ENCODE peak calls at places on chromosomes 6 and 20, in ten cellular contexts. Z is tibial nerve; I is A549; H is Caco-2; J is hepatocyte; A is mammary epithelial cell; F is CD8-positive, alpha-beta memory T cell; G is lung; U is lower lobe of right lung; O is tibial artery. Q is an unnamed sample.
A peak's percentile ranks its signal among the peaks of the same experiment; 100 is the strongest.

GRCh38 chr20:32807706-32808105 is 12.0 kb upstream of the MAPRE1 start:
- DNase-seq in Z (no peak), U (no peak), G (no peak), H (no peak), F (no peak), J (no peak), A (no peak), O (no peak), I (no peak), Q (no peak)

GRCh38 chr6:164013480-164014208 is 599.1 kb downstream of the QKI start:
- DNase-seq in Z (no peak), J (peak; percentile 23), A (no peak), O (no peak), F (no peak), G (no peak), U (no peak), I (no peak), H (peak; percentile 54), Q (no peak)

GRCh38 chr20:35145141-35145564 is 2.0 kb downstream of the EDEM2 start:
- DNase-seq in U (no peak), A (peak; percentile 53), O (no peak), I (peak; percentile 77), F (peak; percentile 63), J (peak; percentile 68), Z (no peak), G (no peak), H (peak; percentile 58), Q (no peak)

GRCh38 chr20:41177636-41178035 is 40.3 kb downstream of the PLCG1 start:
- DNase-seq in F (no peak), I (peak; percentile 21), A (peak; percentile 79), H (peak; percentile 36), G (peak; percentile 37), Z (peak; percentile 8), U (no peak), O (peak; percentile 93), J (peak; percentile 23), Q (peak; percentile 76)

GRCh38 chr6:36984581-36985383 is 1.2 kb downstream of the MTCH1 start:
- DNase-seq in A (peak; percentile 30), G (peak; percentile 47), I (no peak), J (peak; percentile 76), O (peak; percentile 77), H (no peak), Z (peak; percentile 48), F (peak; percentile 49), U (no peak), Q (peak; percentile 78)

GRCh38 chr6:793261-793660 is 100.3 kb upstream of the EXOC2 start:
- DNase-seq in U (no peak), G (no peak), O (no peak), Z (no peak), F (no peak), I (no peak), H (no peak), J (no peak), A (no peak), Q (no peak)

GRCh38 chr6:168376120-168376519 is 56.5 kb upstream of the DACT2 start:
- DNase-seq in F (no peak), I (no peak), J (no peak), O (peak; percentile 23), G (no peak), U (peak; percentile 20), A (no peak), Z (no peak), H (no peak), Q (no peak)

GRCh38 chr6:45704056-45704790 is 311.4 kb downstream of the CLIC5 start:
- DNase-seq in G (no peak), J (no peak), O (no peak), H (no peak), U (no peak), A (peak; percentile 34), Z (no peak), F (no peak), I (no peak), Q (no peak)

GRCh38 chr6:13465734-13466133 is 21.7 kb downstream of the GFOD1 start:
- DNase-seq in G (no peak), Z (no peak), F (no peak), A (peak; percentile 16), U (no peak), I (no peak), H (no peak), J (no peak), O (no peak), Q (no peak)

GRCh38 chr6:13468839-13469238 is 18.6 kb downstream of the GFOD1 start:
- DNase-seq in F (no peak), I (no peak), G (no peak), O (no peak), H (no peak), J (no peak), A (no peak), Z (no peak), U (no peak), Q (no peak)

GRCh38 chr6:13467216-13467600 is 20.2 kb downstream of the GFOD1 start:
- DNase-seq in H (no peak), I (no peak), A (no peak), Z (no peak), O (no peak), U (no peak), F (no peak), J (no peak), G (no peak), Q (no peak)

GRCh38 chr6:13463941-13464340 is 23.5 kb downstream of the GFOD1 start:
- DNase-seq in H (no peak), Z (no peak), G (no peak), F (no peak), J (no peak), I (no peak), O (no peak), U (no peak), A (no peak), Q (no peak)

DNA sequence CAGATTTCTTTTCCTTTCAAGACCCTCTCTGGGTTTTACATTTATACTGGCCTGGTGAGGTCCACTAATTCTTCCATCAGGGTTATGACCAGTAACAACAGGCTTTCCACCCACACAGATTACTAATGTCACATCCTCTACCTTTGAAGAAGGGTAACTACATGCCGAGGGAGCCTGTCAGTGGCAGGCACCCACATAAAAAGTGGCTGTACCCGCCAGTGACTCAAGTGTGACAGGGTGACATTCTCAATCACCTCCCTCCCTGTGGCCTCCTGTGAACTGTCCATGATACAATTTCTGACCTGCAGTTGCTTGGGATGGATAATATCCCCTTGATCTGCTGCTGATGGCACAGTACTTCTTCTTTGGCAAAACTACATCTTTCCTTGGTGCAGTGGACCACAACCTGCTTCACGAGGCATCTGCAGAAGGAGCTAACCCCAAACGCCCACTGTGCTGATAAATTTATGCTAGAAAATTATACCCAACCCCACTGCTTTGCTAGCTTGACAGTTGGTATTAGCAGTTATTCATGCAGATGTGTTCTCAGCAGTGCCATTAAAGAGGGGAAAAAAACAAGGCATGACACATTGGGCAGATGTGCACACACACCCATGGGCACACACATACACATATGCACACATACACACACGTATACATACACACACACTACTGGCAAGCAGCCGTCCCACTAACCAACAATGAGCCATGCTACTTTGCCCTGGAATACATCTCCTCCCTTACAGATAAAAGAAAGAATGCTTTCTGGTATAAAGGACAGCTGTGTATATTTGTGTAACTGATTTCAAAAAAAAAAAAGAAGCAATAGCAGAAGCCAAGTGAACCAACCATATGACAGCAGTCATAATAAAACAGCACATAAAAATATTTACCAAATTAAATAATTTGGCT is 20.8 kb downstream of the GFOD1 start:
- DNase-seq in F (no peak), G (no peak), H (no peak), Z (no peak), O (no peak), I (no peak), J (no peak), U (no peak), A (peak; percentile 17), Q (no peak)
- H3K4me1 ChIP-seq in F (peaks cover 15% of the 10 kb centered on the region), G (peaks cover 29% of the 10 kb centered on the region), H (no peaks in the 10 kb centered on the region), Z (peaks cover 5% of the 10 kb centered on the region), O (no peaks in the 10 kb centered on the region), I (peaks cover 11% of the 10 kb centered on the region), J (peaks cover 7% of the 10 kb centered on the region), U (peaks cover 27% of the 10 kb centered on the region), A (peaks cover 15% of the 10 kb centered on the region), Q (peaks cover 96% of the 10 kb centered on the region)

GRCh38 chr20:15923030-15923776 is 650.0 kb downstream of the KIF16B start:
- DNase-seq in H (no peak), F (no peak), U (no peak), J (no peak), Z (no peak), A (no peak), G (no peak), O (no peak), I (no peak), Q (no peak)

GRCh38 chr20:15919118-15919517 is 654.1 kb downstream of the KIF16B start:
- DNase-seq in O (no peak), H (no peak), A (no peak), Z (no peak), F (no peak), U (no peak), I (no peak), J (no peak), G (no peak), Q (no peak)

GRCh38 chr20:15925376-15925775 is 647.9 kb downstream of the KIF16B start:
- DNase-seq in I (no peak), H (no peak), A (peak; percentile 23), J (no peak), O (no peak), F (no peak), Z (no peak), U (no peak), G (no peak), Q (no peak)

GRCh38 chr20:15924556-15924955 is 648.7 kb downstream of the KIF16B start:
- DNase-seq in O (no peak), A (no peak), U (no peak), I (no peak), Z (no peak), H (no peak), G (no peak), J (no peak), F (no peak), Q (no peak)

GRCh38 chr20:15922556-15922955 is 650.7 kb downstream of the KIF16B start:
- DNase-seq in A (no peak), Z (no peak), H (no peak), O (no peak), J (no peak), U (no peak), I (no peak), G (no peak), F (no peak), Q (no peak)
- H3K4me1 ChIP-seq in A (no peaks in the 10 kb centered on the region), Z (no peaks in the 10 kb centered on the region), H (no peaks in the 10 kb centered on the region), O (no peaks in the 10 kb centered on the region), J (no peaks in the 10 kb centered on the region), U (no peaks in the 10 kb centered on the region), I (no peaks in the 10 kb centered on the region), G (no peaks in the 10 kb centered on the region), F (no peaks in the 10 kb centered on the region), Q (no peaks in the 10 kb centered on the region)

GRCh38 chr6:142153230-142153629 is 6.2 kb downstream of the VTA1 start:
- DNase-seq in I (no peak), F (no peak), J (no peak), O (no peak), A (no peak), G (no peak), H (no peak), Z (no peak), U (no peak), Q (no peak)
- H3K4me1 ChIP-seq in I (peaks cover 32% of the 10 kb centered on the region), F (peaks cover 22% of the 10 kb centered on the region), J (peaks cover 7% of the 10 kb centered on the region), O (no peaks in the 10 kb centered on the region), A (peaks cover 6% of the 10 kb centered on the region), G (peaks cover 4% of the 10 kb centered on the region), H (no peaks in the 10 kb centered on the region), Z (peaks cover 25% of the 10 kb centered on the region), U (peaks cover 29% of the 10 kb centered on the region), Q (no peaks in the 10 kb centered on the region)

DNA sequence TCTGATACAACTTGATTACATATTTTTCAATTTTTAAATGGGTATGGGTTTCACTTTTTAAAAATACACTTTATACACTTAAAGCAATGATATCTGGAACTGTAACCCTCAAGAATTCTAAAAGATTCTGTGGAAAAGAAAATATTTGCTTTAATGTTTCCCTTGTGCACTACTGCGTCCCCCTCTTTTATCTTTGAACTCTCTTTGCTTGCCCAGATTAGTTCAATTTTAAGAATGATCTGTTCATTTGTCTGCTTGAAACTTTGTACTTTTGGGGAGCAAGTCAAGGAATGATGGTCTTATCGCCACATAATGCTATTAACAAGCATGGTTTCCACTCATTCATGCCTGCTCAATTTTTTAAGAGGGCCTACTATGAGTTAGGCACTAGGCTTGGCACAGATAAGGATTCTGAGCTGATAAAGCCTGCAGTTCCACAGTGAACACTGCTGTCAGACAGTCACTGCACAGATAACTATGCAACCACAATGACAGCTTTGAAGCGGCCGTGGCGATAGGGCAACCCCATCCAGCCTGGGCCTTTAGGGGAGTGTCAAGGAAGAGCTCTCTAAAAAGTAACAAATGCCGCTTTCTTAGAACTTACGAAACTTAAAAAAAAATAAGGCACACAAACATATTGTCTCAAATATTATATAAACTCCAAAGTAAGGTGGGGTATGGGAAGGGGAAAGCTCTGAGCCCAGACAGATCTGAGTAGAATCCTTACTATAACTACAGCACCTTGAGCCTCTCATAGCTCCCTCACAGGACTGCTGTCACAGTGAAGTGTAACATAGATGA is 29.7 kb downstream of the FYN start:
- DNase-seq in H (no peak), J (no peak), Z (no peak), O (no peak), U (no peak), A (no peak), F (peak; percentile 77), I (no peak), G (no peak), Q (no peak)
- H3K4me1 ChIP-seq in H (peaks cover 21% of the 10 kb centered on the region), J (peaks cover 37% of the 10 kb centered on the region), Z (peaks cover 66% of the 10 kb centered on the region), O (no peaks in the 10 kb centered on the region), U (peaks cover 93% of the 10 kb centered on the region), A (peaks cover 3% of the 10 kb centered on the region), F (peaks cover 99% of the 10 kb centered on the region), I (no peaks in the 10 kb centered on the region), G (peaks cover 34% of the 10 kb centered on the region), Q (no peaks in the 10 kb centered on the region)